ENCODE peak calls at places on chromosomes 3 and 15, in four cellular contexts. Y is thoracic aorta, A is HFFc6, Z is lower lobe of right lung. I is an unnamed sample.

GRCh38 chr3:20141306-20141705 is 44.7 kb downstream of the SGO1 start:
- DNase-seq in Y (no peak), A (no peak), Z (no peak), I (no peak)

GRCh38 chr15:40815042-40815678 is 7.9 kb upstream of the DNAJC17 start:
- DNase-seq in Y (no peak), A (no peak), Z (no peak), I (no peak)

GRCh38 chr15:77532067-77532710 is 100.5 kb downstream of the LINGO1 start:
- DNase-seq in Y (no peak), A (no peak), Z (no peak), I (no peak)

GRCh38 chr15:81002254-81003022 is 1.7 kb downstream of the TLNRD1 start:
- DNase-seq in Y (no peak), A (no peak), Z (peak; percentile 56), I (no peak)

GRCh38 chr15:48283361-48284157 is 47.7 kb upstream of the DUT start:
- DNase-seq in Y (no peak), A (no peak), Z (no peak), I (no peak)

GRCh38 chr3:38500688-38501417 is 4.7 kb downstream of the EXOG start:
- DNase-seq in Y (no peak), A (no peak), Z (no peak), I (no peak)

GRCh38 chr3:175940881-175941280 is 1081.7 kb downstream of the NAALADL2 start:
- DNase-seq in Y (no peak), A (no peak), Z (no peak), I (no peak)

GRCh38 chr15:89728254-89728653 is 22.8 kb downstream of the MESP1 start:
- DNase-seq in Y (no peak), A (peak; percentile 10), Z (no peak), I (no peak)

GRCh38 chr3:102106421-102107097 is 257.2 kb downstream of the NFKBIZ start:
- DNase-seq in Y (no peak), A (peak; percentile 55), Z (no peak), I (no peak)

GRCh38 chr3:35678552-35679220 is 39.4 kb downstream of the ARPP21 start:
- DNase-seq in Y (no peak), A (no peak), Z (no peak), I (no peak)

GRCh38 chr15:90816401-90817116 is 51.8 kb upstream of the FURIN start:
- DNase-seq in Y (no peak), A (no peak), Z (no peak), I (no peak)

GRCh38 chr3:71421820-71422566 is 161.5 kb downstream of the FOXP1 start:
- DNase-seq in Y (no peak), A (no peak), Z (no peak), I (no peak)

GRCh38 chr3:186882881-186883685 is 40.6 kb downstream of the ADIPOQ start:
- DNase-seq in Y (no peak), A (peak; percentile 94), Z (no peak), I (no peak)

GRCh38 chr3:144816366-144816765 is 844.7 kb downstream of the DIPK2A start:
- DNase-seq in Y (no peak), A (no peak), Z (no peak), I (no peak)

GRCh38 chr3:191170097-191170496 is 28.9 kb upstream of the OSTN start:
- DNase-seq in Y (no peak), A (no peak), Z (no peak), I (no peak)

GRCh38 chr15:85141601-85142185 is 160.0 kb downstream of the PDE8A start:
- DNase-seq in Y (no peak), A (no peak), Z (no peak), I (no peak)

GRCh38 chr3:16252988-16253387 is 11.8 kb downstream of the DPH3 start:
- DNase-seq in Y (no peak), A (no peak), Z (no peak), I (no peak)

GRCh38 chr3:146163584-146163983 is 2.6 kb upstream of the PLOD2 start:
- DNase-seq in Y (no peak), A (peak; percentile 90), Z (no peak), I (no peak)

GRCh38 chr3:78913711-78914110 is 854.1 kb downstream of the ROBO1 start:
- DNase-seq in Y (no peak), A (no peak), Z (no peak), I (no peak)

GRCh38 chr3:99407257-99407656 is 231.1 kb upstream of the COL8A1 start:
- DNase-seq in Y (no peak), A (no peak), Z (no peak), I (no peak)

GRCh38 chr3:121431717-121432517 is 113.9 kb downstream of the POLQ start:
- DNase-seq in Y (no peak), A (peak; percentile 9), Z (no peak), I (no peak)

GRCh38 chr3:191882289-191882688 is 421.3 kb downstream of the PYDC2 start:
- DNase-seq in Y (no peak), A (no peak), Z (no peak), I (no peak)

GRCh38 chr3:196837819-196838420 is 29.8 kb upstream of the SENP5 start:
- DNase-seq in Y (no peak), A (peak; percentile 45), Z (peak; percentile 68), I (peak; percentile 38)

GRCh38 chr3:66200147-66200546 is 20.7 kb upstream of the SLC25A26 start:
- DNase-seq in Y (no peak), A (no peak), Z (no peak), I (no peak)

GRCh38 chr3:170961616-170962400 is 53.4 kb upstream of the EIF5A2 start:
- DNase-seq in Y (no peak), A (peak; percentile 37), Z (no peak), I (no peak)

GRCh38 chr3:99484871-99485270 is 153.5 kb upstream of the COL8A1 start:
- DNase-seq in Y (no peak), A (no peak), Z (no peak), I (no peak)

GRCh38 chr3:32198011-32198410 is 40.5 kb upstream of the CMTM8 start:
- DNase-seq in Y (no peak), A (no peak), Z (no peak), I (no peak)

GRCh38 chr3:152328841-152329240 is 60.1 kb downstream of the MBNL1 start:
- DNase-seq in Y (no peak), A (peak; percentile 74), Z (no peak), I (no peak)

GRCh38 chr15:25798207-25798931 is 64.8 kb downstream of the ATP10A start:
- DNase-seq in Y (no peak), A (peak; percentile 19), Z (no peak), I (no peak)

GRCh38 chr3:132549890-132550578 is 47.0 kb upstream of the ACKR4 start:
- DNase-seq in Y (no peak), A (peak; percentile 51), Z (no peak), I (no peak)

GRCh38 chr3:172536993-172537419 is 13.8 kb upstream of the TNFSF10 start:
- DNase-seq in Y (no peak), A (no peak), Z (no peak), I (no peak)

GRCh38 chr3:138879541-138880380 is 45.0 kb upstream of the PIK3CB start:
- DNase-seq in Y (no peak), A (no peak), Z (no peak), I (no peak)

GRCh38 chr3:138877246-138877645 is 42.5 kb upstream of the PIK3CB start:
- DNase-seq in Y (no peak), A (no peak), Z (no peak), I (no peak)

GRCh38 chr3:138875754-138876664 is 41.3 kb upstream of the PIK3CB start:
- DNase-seq in Y (no peak), A (no peak), Z (no peak), I (no peak)

GRCh38 chr3:138881233-138881632 is 46.5 kb upstream of the PIK3CB start:
- DNase-seq in Y (no peak), A (no peak), Z (no peak), I (no peak)
- TF ChIP-seq CTCF in Y (no peak), A (no peak), Z (no peak), I (no peak)

DNA sequence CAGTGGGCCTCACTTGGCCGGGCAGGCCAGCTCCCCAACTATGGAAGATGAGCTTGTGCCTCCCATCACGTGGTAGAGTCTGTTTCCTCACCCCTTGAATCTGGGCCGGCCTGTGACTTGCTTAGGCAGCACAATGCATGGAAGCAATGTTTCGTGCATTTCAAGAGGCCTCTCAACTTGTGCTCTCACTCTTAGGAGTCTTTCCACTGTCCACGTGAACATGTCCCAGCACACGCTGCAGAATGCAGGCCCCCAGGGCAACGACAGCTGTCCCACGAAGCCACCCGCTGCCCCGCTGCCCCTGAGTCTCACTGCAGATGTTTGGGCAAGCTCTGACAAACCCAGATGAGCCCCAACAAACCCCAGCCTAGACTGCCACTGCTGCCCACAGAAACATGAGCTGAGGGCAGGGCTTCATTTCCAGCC is 27.2 kb upstream of the SLC41A3 start:
- DNase-seq in Y (no peak), A (no peak), Z (no peak), I (no peak)
- TF ChIP-seq CTCF in Y (no peak), A (no peak), Z (no peak), I (no peak)

DNA sequence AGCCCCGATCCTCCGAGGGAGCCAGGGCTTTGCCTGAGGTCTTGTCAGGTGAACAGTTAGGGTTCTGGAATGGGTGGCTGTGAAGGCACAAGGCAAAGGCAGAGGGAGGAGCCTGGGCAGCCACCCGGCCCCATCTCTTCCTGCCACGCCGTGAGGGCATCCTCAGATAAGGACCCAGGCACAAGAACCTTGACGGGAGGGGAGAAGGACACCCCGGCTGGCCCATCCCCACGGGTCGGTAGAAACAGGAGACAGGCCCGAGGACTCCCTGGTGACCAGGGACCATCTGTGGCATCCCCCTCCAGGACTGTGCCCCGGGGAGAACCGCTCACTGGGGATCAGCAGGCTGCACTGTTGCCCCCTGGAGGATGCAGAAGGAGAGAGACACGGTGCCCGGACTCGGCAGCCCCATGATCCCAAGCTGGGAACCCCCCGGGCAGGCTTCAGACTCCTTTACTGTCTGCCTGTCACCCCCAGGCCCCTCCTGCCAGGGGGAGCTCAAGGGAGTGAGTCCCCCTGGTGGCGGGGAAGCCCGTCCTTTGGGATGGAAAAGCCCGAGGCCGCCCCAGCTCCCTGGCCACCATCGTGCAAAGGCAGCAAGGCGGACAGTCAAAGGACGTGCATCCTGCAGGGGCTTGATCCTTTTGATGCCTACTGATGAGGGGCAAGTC is 12.3 kb upstream of the PCSK6 start:
- DNase-seq in Y (no peak), A (no peak), Z (peak; percentile 54), I (peak; percentile 51)
- TF ChIP-seq CTCF in Y (peak; percentile 15), A (peak; percentile 76), Z (peak; percentile 63), I (peak; percentile 53)

DNA sequence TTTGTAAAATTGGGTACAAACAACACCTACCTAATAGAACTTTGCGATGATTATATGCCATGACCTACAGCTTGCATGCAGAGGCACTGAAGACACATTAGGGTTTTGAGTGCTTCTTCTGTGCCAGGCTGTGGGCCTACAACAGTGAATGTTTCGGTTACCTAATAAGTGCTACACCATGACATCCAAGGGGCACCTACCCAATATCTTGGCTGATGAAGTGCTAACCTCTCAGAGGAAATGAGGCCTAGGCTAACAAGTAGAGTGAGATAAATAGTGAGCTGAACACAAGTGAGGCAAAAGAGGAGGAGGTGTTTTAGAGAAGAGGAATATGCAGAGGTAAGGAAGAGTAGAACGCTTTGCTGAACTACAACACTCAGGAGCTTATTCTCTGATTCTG is 12.2 kb upstream of the RASGRP1 start:
- DNase-seq in Y (no peak), A (no peak), Z (no peak), I (no peak)
- TF ChIP-seq CTCF in Y (no peak), A (no peak), Z (no peak), I (no peak)